ENCODE peak calls at places on chromosomes 12 and 14, in five cellular contexts. One of them, this sample, is unnamed.

GRCh38 chr12:55978393-55978792 is 4.5 kb downstream of the RAB5B start:
- DNase-seq in bronchial epithelial cell: no peak
- DNase-seq in heart left ventricle: no peak
- DNase-seq in body of pancreas: no peak
- DNase-seq in H7: no peak
- DNase-seq in this sample: no peak

GRCh38 chr12:107291018-107291417 is 197.7 kb upstream of the CRY1 start:
- DNase-seq in bronchial epithelial cell: no peak
- DNase-seq in heart left ventricle: no peak
- DNase-seq in H7: no peak
- DNase-seq in body of pancreas: no peak
- DNase-seq in this sample: no peak

GRCh38 chr12:132362966-132363660 is 33.7 kb upstream of the GALNT9 start:
- DNase-seq in bronchial epithelial cell: no peak
- DNase-seq in H7: no peak
- DNase-seq in heart left ventricle: no peak
- DNase-seq in body of pancreas: no peak
- DNase-seq in this sample: no peak

GRCh38 chr14:60094306-60094897 is 2.7 kb downstream of the PCNX4 start:
- DNase-seq in heart left ventricle: no peak
- DNase-seq in H7: no peak
- DNase-seq in body of pancreas: no peak
- DNase-seq in bronchial epithelial cell: peak; percentile 29
- DNase-seq in this sample: no peak

GRCh38 chr12:13465641-13466040 is 269.1 kb downstream of the EMP1 start:
- DNase-seq in H7: no peak
- DNase-seq in body of pancreas: no peak
- DNase-seq in bronchial epithelial cell: no peak
- DNase-seq in heart left ventricle: peak; percentile 71
- DNase-seq in this sample: peak; percentile 58

GRCh38 chr12:96136129-96136528 is 58.0 kb upstream of the ELK3 start:
- DNase-seq in body of pancreas: no peak
- DNase-seq in heart left ventricle: no peak
- DNase-seq in bronchial epithelial cell: no peak
- DNase-seq in H7: no peak
- DNase-seq in this sample: no peak

GRCh38 chr14:66709292-66709691 is 201.3 kb downstream of the GPHN start:
- DNase-seq in H7: no peak
- DNase-seq in body of pancreas: no peak
- DNase-seq in bronchial epithelial cell: peak; percentile 64
- DNase-seq in heart left ventricle: no peak
- DNase-seq in this sample: no peak

GRCh38 chr14:32419429-32419828 is 90.3 kb downstream of the AKAP6 start:
- DNase-seq in H7: no peak
- DNase-seq in heart left ventricle: no peak
- DNase-seq in bronchial epithelial cell: no peak
- DNase-seq in body of pancreas: no peak
- DNase-seq in this sample: no peak

GRCh38 chr12:1319215-1319614 is 275.2 kb downstream of the FBXL14 start:
- DNase-seq in body of pancreas: no peak
- DNase-seq in H7: no peak
- DNase-seq in heart left ventricle: no peak
- DNase-seq in bronchial epithelial cell: peak; percentile 55
- DNase-seq in this sample: no peak

GRCh38 chr12:120495723-120496352 is at the start of gene DYNLL1:
- DNase-seq in heart left ventricle: peak; percentile 96
- DNase-seq in bronchial epithelial cell: peak; percentile 88
- DNase-seq in H7: peak; percentile 99
- DNase-seq in body of pancreas: peak; percentile 97
- DNase-seq in this sample: peak; percentile 98

GRCh38 chr14:67882973-67883372 is 63.4 kb downstream of the RAD51B start:
- DNase-seq in H7: no peak
- DNase-seq in body of pancreas: no peak
- DNase-seq in bronchial epithelial cell: no peak
- DNase-seq in heart left ventricle: no peak
- DNase-seq in this sample: no peak

GRCh38 chr12:24066865-24067264 is 117.4 kb upstream of the SOX5 start:
- DNase-seq in H7: no peak
- DNase-seq in body of pancreas: no peak
- DNase-seq in heart left ventricle: no peak
- DNase-seq in bronchial epithelial cell: peak; percentile 46
- DNase-seq in this sample: no peak

GRCh38 chr12:58668831-58669230 is 251.5 kb downstream of the LRIG3 start:
- DNase-seq in bronchial epithelial cell: no peak
- DNase-seq in heart left ventricle: no peak
- DNase-seq in body of pancreas: no peak
- DNase-seq in H7: no peak
- DNase-seq in this sample: no peak

GRCh38 chr12:68462799-68463198 is 130.6 kb upstream of the MDM1 start:
- DNase-seq in H7: no peak
- DNase-seq in heart left ventricle: no peak
- DNase-seq in bronchial epithelial cell: no peak
- DNase-seq in body of pancreas: no peak
- DNase-seq in this sample: no peak

GRCh38 chr12:123923927-123924326 is 48.7 kb downstream of the CCDC92 start:
- DNase-seq in H7: no peak
- DNase-seq in heart left ventricle: no peak
- DNase-seq in bronchial epithelial cell: no peak
- DNase-seq in body of pancreas: no peak
- DNase-seq in this sample: no peak

GRCh38 chr12:113973109-113973904 is 7.2 kb upstream of the RBM19 start:
- DNase-seq in heart left ventricle: no peak
- DNase-seq in H7: no peak
- DNase-seq in body of pancreas: no peak
- DNase-seq in bronchial epithelial cell: no peak
- DNase-seq in this sample: no peak
- H3K27me3 ChIP-seq in heart left ventricle: peaks cover 37% of the 10 kb centered on the region
- H3K27me3 ChIP-seq in H7: peaks cover 2% of the 10 kb centered on the region
- H3K27me3 ChIP-seq in body of pancreas: no peaks in the 10 kb centered on the region
- H3K27me3 ChIP-seq in bronchial epithelial cell: no peaks in the 10 kb centered on the region
- H3K27me3 ChIP-seq in this sample: peaks cover 13% of the 10 kb centered on the region

GRCh38 chr12:10753066-10753465 is 29.9 kb upstream of the YBX3 start:
- DNase-seq in heart left ventricle: no peak
- DNase-seq in H7: no peak
- DNase-seq in body of pancreas: no peak
- DNase-seq in bronchial epithelial cell: peak; percentile 80
- DNase-seq in this sample: no peak

GRCh38 chr12:10756194-10756593 is 33.1 kb upstream of the YBX3 start:
- DNase-seq in bronchial epithelial cell: no peak
- DNase-seq in heart left ventricle: no peak
- DNase-seq in body of pancreas: no peak
- DNase-seq in H7: no peak
- DNase-seq in this sample: no peak

GRCh38 chr12:10747730-10748129 is 24.6 kb upstream of the YBX3 start:
- DNase-seq in body of pancreas: no peak
- DNase-seq in heart left ventricle: no peak
- DNase-seq in bronchial epithelial cell: no peak
- DNase-seq in H7: no peak
- DNase-seq in this sample: no peak

GRCh38 chr12:10749700-10750384 is 26.7 kb upstream of the YBX3 start:
- DNase-seq in bronchial epithelial cell: peak; percentile 92
- DNase-seq in heart left ventricle: peak; percentile 56
- DNase-seq in body of pancreas: peak; percentile 79
- DNase-seq in H7: peak; percentile 59
- DNase-seq in this sample: peak; percentile 53

DNA sequence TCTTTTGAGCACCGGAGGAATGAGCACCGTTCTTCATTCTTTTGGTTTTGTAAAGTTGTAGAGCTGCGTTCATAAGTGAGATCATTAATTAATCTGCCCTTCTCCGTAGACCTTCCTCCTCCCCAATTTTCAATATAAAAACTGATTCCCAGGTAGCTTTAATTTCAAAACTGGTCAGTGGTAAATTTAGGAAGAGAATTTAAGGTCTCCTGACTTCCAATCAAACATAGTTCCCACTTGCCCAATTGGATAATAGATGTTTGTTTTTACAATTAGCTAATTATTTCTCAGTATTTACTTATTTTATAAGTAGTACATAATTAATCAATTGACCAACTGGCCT is 27.2 kb upstream of the YBX3 start:
- DNase-seq in heart left ventricle: no peak
- DNase-seq in body of pancreas: no peak
- DNase-seq in H7: no peak
- DNase-seq in bronchial epithelial cell: no peak
- DNase-seq in this sample: no peak
- H3K27me3 ChIP-seq in heart left ventricle: no peaks in the 10 kb centered on the region
- H3K27me3 ChIP-seq in body of pancreas: no peaks in the 10 kb centered on the region
- H3K27me3 ChIP-seq in H7: no peaks in the 10 kb centered on the region
- H3K27me3 ChIP-seq in bronchial epithelial cell: no peaks in the 10 kb centered on the region
- H3K27me3 ChIP-seq in this sample: no peaks in the 10 kb centered on the region

GRCh38 chr14:77143071-77143470 is 1.5 kb upstream of the ZDHHC22 start:
- DNase-seq in bronchial epithelial cell: no peak
- DNase-seq in body of pancreas: no peak
- DNase-seq in heart left ventricle: no peak
- DNase-seq in H7: no peak
- DNase-seq in this sample: no peak
- H3K27me3 ChIP-seq in bronchial epithelial cell: peaks cover 39% of the 10 kb centered on the region
- H3K27me3 ChIP-seq in body of pancreas: peaks cover 36% of the 10 kb centered on the region
- H3K27me3 ChIP-seq in heart left ventricle: peaks cover 96% of the 10 kb centered on the region
- H3K27me3 ChIP-seq in H7: peaks cover 9% of the 10 kb centered on the region
- H3K27me3 ChIP-seq in this sample: no peaks in the 10 kb centered on the region

GRCh38 chr12:46830731-46831334 is 5.0 kb upstream of the SLC38A4 start:
- DNase-seq in heart left ventricle: peak; percentile 28
- DNase-seq in body of pancreas: peak; percentile 41
- DNase-seq in bronchial epithelial cell: peak; percentile 61
- DNase-seq in H7: peak; percentile 60
- DNase-seq in this sample: no peak
- H3K27me3 ChIP-seq in heart left ventricle: peaks cover 33% of the 10 kb centered on the region
- H3K27me3 ChIP-seq in body of pancreas: peaks cover 3% of the 10 kb centered on the region
- H3K27me3 ChIP-seq in bronchial epithelial cell: no peaks in the 10 kb centered on the region
- H3K27me3 ChIP-seq in H7: peaks cover 35% of the 10 kb centered on the region
- H3K27me3 ChIP-seq in this sample: peaks cover 79% of the 10 kb centered on the region

This sample was measured in dorsolateral prefrontal cortex.